ENCODE peak calls at places on chromosomes 5 and 9, in nine cellular contexts. Q is cardiac muscle cell; W is activated B cell treated with CpG ODN at 0.5 μM for 24 hours; G is Calu3; X is prostate gland; P is stimulated activated CD8-positive, alpha-beta memory T cell treated with anti-CD3 and anti-CD28 coated beads, Interleukin-2, amount 100 ng/mL, for 1 hour; Y is AG09319; R is stimulated activated CD4-positive, alpha-beta T cell treated with anti-CD3 and anti-CD28 coated beads, Interleukin-1b, Interleukin-23, amount 100 ng/mL, for 24 hours; E is T follicular helper cell. F is an unnamed sample.

GRCh38 chr9:78393932-78394331 is 97.0 kb downstream of the PSAT1 start:
- DNase-seq in Q (no peak), W (no peak), G (no peak), X (no peak), P (no peak), Y (no peak), R (no peak), E (no peak), F (no peak)

GRCh38 chr9:21778300-21778699 is 24.1 kb upstream of the MTAP start:
- DNase-seq in Q (no peak), W (no peak), G (no peak), X (no peak), P (no peak), Y (peak), R (no peak), E (no peak), F (no peak)

GRCh38 chr9:92952861-92953620 is 5.7 kb downstream of the FGD3 start:
- DNase-seq in Q (peak), W (no peak), G (no peak), X (no peak), P (no peak), Y (no peak), R (no peak), E (no peak), F (no peak)

GRCh38 chr5:59943721-59944120 is 50.2 kb upstream of the PDE4D start:
- DNase-seq in Q (no peak), W (no peak), G (no peak), X (no peak), P (no peak), Y (no peak), R (no peak), E (no peak), F (no peak)

GRCh38 chr9:123411191-123411590 is 55.2 kb downstream of the CRB2 start:
- DNase-seq in Q (no peak), W (no peak), G (no peak), X (no peak), P (no peak), Y (no peak), R (no peak), E (no peak), F (no peak)

GRCh38 chr9:110877376-110877775 is 160.9 kb downstream of the LPAR1 start:
- DNase-seq in Q (no peak), W (no peak), G (no peak), X (no peak), P (no peak), Y (no peak), R (no peak), E (no peak), F (no peak)

GRCh38 chr9:71518045-71518888 is 250.0 kb downstream of the CEMIP2 start:
- DNase-seq in Q (no peak), W (no peak), G (no peak), X (no peak), P (no peak), Y (no peak), R (no peak), E (no peak), F (peak)

GRCh38 chr5:154316223-154316967 is 125.9 kb downstream of the GALNT10 start:
- DNase-seq in Q (no peak), W (no peak), G (no peak), X (no peak), P (no peak), Y (no peak), R (no peak), E (no peak), F (no peak)

GRCh38 chr9:121268598-121269029 is 652 bp downstream of the GSN start:
- DNase-seq in Q (no peak), W (no peak), G (peak), X (no peak), P (no peak), Y (no peak), R (no peak), E (no peak), F (no peak)

GRCh38 chr5:149581192-149581861 is at the start of gene ARHGEF37:
- DNase-seq in Q (peak), W (peak), G (peak), X (peak), P (no peak), Y (no peak), R (peak), E (peak), F (peak)

GRCh38 chr5:113678924-113679575 is 165.6 kb downstream of the YTHDC2 start:
- DNase-seq in Q (peak), W (no peak), G (peak), X (no peak), P (no peak), Y (no peak), R (no peak), E (no peak), F (peak)

GRCh38 chr9:113648048-113648447 is 184.5 kb downstream of the RGS3 start:
- DNase-seq in Q (no peak), W (no peak), G (no peak), X (no peak), P (no peak), Y (no peak), R (no peak), E (no peak), F (no peak)